ENCODE peak calls at places on chromosome 16, in nine cellular contexts. Y, J, I, O, D, G, P, X and A are unnamed samples.

GRCh38 chr16:635573-636205 is 416 bp downstream of the METTL26 start:
- DNase-seq in D (no peak), J (no peak), I (no peak), X (no peak), O (peak), G (no peak), Y (no peak), P (no peak), A (no peak)

GRCh38 chr16:12532871-12533610 is 270.6 kb downstream of the CPPED1 start:
- DNase-seq in O (no peak), X (no peak), G (no peak), I (no peak), Y (no peak), D (no peak), J (no peak), P (no peak), A (no peak)

GRCh38 chr16:27862953-27863352 is 200.6 kb downstream of the GSG1L start:
- DNase-seq in D (no peak), G (no peak), X (no peak), O (no peak), J (no peak), Y (no peak), I (no peak), P (no peak), A (no peak)

GRCh38 chr16:66617728-66618127 is 13.2 kb downstream of the CMTM3 start:
- DNase-seq in X (no peak), Y (no peak), G (no peak), O (no peak), P (no peak), D (no peak), I (no peak), J (no peak), A (no peak)

GRCh38 chr16:1993731-1994131 is 4.0 kb downstream of the SYNGR3 start:
- DNase-seq in D (peak), X (no peak), P (no peak), I (no peak), G (no peak), O (no peak), Y (no peak), J (peak), A (no peak)

GRCh38 chr16:89491974-89492687 is 1.8 kb upstream of the ANKRD11 start:
- DNase-seq in Y (no peak), G (no peak), J (no peak), P (no peak), X (no peak), I (no peak), D (no peak), O (no peak), A (no peak)

GRCh38 chr16:47995354-47995753 is 160.4 kb downstream of the ABCC12 start:
- DNase-seq in G (no peak), P (no peak), I (no peak), O (no peak), J (no peak), Y (no peak), X (no peak), D (no peak), A (no peak)

GRCh38 chr16:1613240-1613639 is 1.1 kb downstream of the CRAMP1 start:
- DNase-seq in X (no peak), Y (no peak), O (peak), I (no peak), P (no peak), J (no peak), G (no peak), D (no peak), A (peak)

GRCh38 chr16:67216612-67217490 is 10.1 kb upstream of the TMEM208 start:
- DNase-seq in X (no peak), P (peak), D (no peak), O (peak), J (no peak), I (peak), Y (no peak), G (peak), A (no peak)

GRCh38 chr16:53112015-53112414 is 57.2 kb downstream of the CHD9 start:
- DNase-seq in D (no peak), X (no peak), O (no peak), P (no peak), G (no peak), J (no peak), I (no peak), Y (no peak), A (no peak)

GRCh38 chr16:54936979-54937672 is 6.5 kb downstream of the IRX5 start:
- DNase-seq in J (no peak), G (no peak), Y (no peak), P (no peak), I (peak), D (peak), O (no peak), X (peak), A (peak)

GRCh38 chr16:50804290-50804907 is 62.5 kb downstream of the CYLD start:
- DNase-seq in Y (no peak), X (no peak), O (no peak), I (no peak), G (no peak), D (no peak), J (no peak), P (no peak), A (no peak)

GRCh38 chr16:50802958-50803357 is 61.1 kb downstream of the CYLD start:
- DNase-seq in P (no peak), I (no peak), G (no peak), Y (no peak), J (no peak), O (no peak), X (no peak), D (peak), A (no peak)

GRCh38 chr16:50808929-50809538 is 67.1 kb downstream of the CYLD start:
- DNase-seq in G (no peak), O (no peak), P (no peak), X (no peak), I (no peak), Y (no peak), D (no peak), J (no peak), A (no peak)

GRCh38 chr16:50809561-50809960 is 67.7 kb downstream of the CYLD start:
- DNase-seq in O (no peak), J (no peak), G (no peak), X (no peak), I (no peak), D (no peak), P (no peak), Y (no peak), A (no peak)

GRCh38 chr16:50806099-50807062 is 64.5 kb downstream of the CYLD start:
- DNase-seq in D (peak), G (peak), I (peak), J (peak), P (peak), O (peak), X (peak), Y (peak), A (peak)
- H3K4me3 ChIP-seq in D (peak), G (peak), I (peak), J (peak), P (no peak), O (no peak), X (peak), Y (peak), A (peak)

DNA sequence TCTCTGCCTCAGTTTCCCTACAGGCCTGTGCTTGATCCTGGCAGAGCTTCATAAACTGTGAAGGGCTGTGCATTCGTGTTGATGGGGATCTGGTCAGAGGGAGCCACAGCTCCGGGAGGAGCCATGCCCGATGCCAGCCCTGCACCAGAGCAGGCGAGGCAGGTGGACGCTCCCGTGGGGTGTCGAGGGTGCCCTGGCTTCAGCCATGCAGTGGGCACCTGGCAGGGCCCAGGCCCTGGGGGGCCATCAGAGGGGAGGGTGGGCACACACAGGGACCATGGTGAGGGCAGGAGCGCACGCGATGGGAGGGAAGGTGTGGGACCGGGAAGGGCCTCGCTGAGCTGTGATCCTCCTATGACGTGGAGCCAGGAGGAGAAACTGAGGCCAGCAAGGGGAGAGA is 22.0 kb downstream of the ZFPM1 start:
- DNase-seq in I (no peak), O (no peak), X (no peak), Y (no peak), P (no peak), G (no peak), J (no peak), D (no peak), A (no peak)
- TF ChIP-seq POLR2A in I (no peak), O (no peak), X (no peak), Y (no peak), P (no peak), G (no peak), J (no peak), D (no peak), A (no peak)

DNA sequence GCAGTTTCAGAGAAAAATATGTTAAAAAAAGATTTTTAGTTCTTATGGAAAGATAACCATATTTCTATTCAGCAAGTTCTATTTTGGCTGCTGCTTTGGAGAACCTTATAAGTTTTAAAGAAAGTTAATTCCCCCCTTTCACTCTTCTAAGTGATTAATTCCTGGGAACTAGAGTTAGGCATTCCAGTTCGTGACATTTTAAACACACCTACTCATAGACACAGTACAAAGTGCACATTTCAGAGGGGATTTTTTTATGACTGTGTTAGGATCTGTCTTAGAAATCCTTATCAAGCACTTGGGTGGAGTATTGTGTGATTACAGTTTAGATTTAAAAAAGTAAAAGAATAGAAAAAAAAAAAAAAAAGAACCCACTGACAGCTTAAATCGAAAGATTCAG is 3.5 kb upstream of the CDH11 start:
- DNase-seq in G (no peak), Y (no peak), O (no peak), J (peak), X (no peak), I (no peak), P (no peak), D (no peak), A (no peak)
- H3K4me3 ChIP-seq in G (no peak), Y (no peak), O (no peak), J (no peak), X (no peak), I (no peak), P (no peak), D (no peak), A (no peak)

GRCh38 chr16:29662729-29663019 is 373 bp upstream of the SPN start:
- DNase-seq in I (no peak), O (no peak), J (no peak), D (no peak), P (no peak), Y (no peak), G (peak), X (no peak), A (no peak)
- TF ChIP-seq POLR2A in I (no peak), O (no peak), J (no peak), D (no peak), P (no peak), Y (no peak), G (no peak), X (no peak), A (no peak)

DNA sequence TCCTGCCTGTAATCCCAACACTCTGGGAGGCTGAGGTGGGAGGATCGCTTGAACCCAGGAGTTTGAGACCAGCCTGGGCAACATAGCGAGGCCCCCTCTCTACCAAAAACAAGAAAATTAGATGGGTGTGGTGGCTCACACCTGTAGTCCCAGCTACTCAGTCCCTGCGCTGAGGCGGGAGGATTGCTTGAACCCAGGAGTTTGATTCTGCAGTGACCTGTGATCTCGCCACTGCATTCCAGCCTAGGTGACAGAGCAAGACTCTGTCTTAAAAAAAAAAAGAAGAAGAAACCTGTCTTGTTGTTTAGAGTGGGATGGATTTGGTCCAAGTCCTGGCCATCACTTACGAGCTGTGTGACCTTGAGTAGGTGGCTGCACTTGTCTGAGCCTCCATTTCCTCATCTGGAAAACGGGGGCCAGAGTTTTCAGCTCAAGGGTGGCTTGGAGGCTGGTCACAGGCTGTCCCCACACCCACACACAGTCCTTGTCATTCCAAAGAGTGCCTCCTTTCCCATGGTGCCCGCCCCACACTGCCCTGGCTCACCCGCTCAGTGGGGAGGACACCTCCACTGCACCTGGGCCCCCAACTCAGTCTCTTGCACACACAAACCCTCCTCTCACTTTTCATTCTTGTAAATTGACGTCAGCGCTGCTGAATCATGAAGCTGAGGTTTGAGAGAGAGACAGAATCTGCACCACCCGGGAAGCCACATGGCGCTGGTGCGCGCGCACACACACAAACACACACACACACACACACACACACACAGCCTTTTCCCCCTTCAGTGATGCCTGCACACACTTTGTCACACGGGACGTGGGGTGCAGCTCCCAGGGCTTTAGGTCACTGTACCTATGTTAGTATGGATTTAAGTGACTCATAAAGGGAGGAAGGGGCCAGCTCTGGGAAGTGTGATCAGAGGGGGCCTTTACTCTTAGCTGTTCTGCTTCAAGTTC is 4.2 kb downstream of the SOCS1 start:
- DNase-seq in J (peak), G (peak), D (no peak), I (no peak), X (no peak), Y (no peak), O (no peak), P (peak), A (no peak)
- H3K4me3 ChIP-seq in J (peak), G (no peak), D (no peak), I (no peak), X (peak), Y (no peak), O (no peak), P (no peak), A (no peak)

GRCh38 chr16:3148256-3149192 is 13.7 kb downstream of the ZNF213 start:
- DNase-seq in D (no peak), Y (no peak), X (no peak), P (no peak), I (no peak), J (no peak), O (no peak), G (no peak), A (no peak)

GRCh38 chr16:3149193-3149530 is 14.3 kb downstream of the ZNF213 start:
- DNase-seq in G (no peak), Y (no peak), O (no peak), D (no peak), J (no peak), I (no peak), P (no peak), X (no peak), A (no peak)

GRCh38 chr16:3147757-3148104 is 12.9 kb downstream of the ZNF213 start:
- DNase-seq in X (no peak), O (no peak), G (no peak), P (no peak), I (no peak), Y (no peak), D (no peak), J (no peak), A (no peak)

GRCh38 chr16:3150346-3151218 is 15.8 kb downstream of the ZNF213 start:
- DNase-seq in Y (peak), D (peak), I (peak), G (peak), X (peak), O (peak), P (peak), J (peak), A (peak)

GRCh38 chr16:3149630-3150345 is 15.0 kb downstream of the ZNF213 start:
- DNase-seq in P (peak), J (peak), X (peak), Y (no peak), I (peak), G (peak), D (peak), O (peak), A (peak)
- TF ChIP-seq POLR2A in P (no peak), J (no peak), X (no peak), Y (peak), I (no peak), G (no peak), D (peak), O (no peak), A (no peak)